ENCODE peak calls at places on chromosome 10, in nine cellular contexts. I is lower lobe of right lung; U is upper lobe of right lung; T is stimulated activated CD4-positive, alpha-beta T cell treated with anti-CD3 and anti-CD28 coated beads, Interleukin-1b, Interleukin-23, amount 100 ng/mL, for 24 hours; M is T-cell; L is WTC11; F is SW 1271; S is Calu3; K is GM06990. R is an unnamed sample.

GRCh38 chr10:11082551-11082950 is 64.9 kb downstream of the CELF2 start:
- DNase-seq in I (no peak), U (no peak), T (no peak), M (no peak), L (no peak), F (no peak), S (no peak), K (no peak), R (no peak)

GRCh38 chr10:30736685-30737232 is 107.2 kb upstream of the LYZL2 start:
- DNase-seq in I (no peak), U (no peak), T (no peak), M (no peak), L (no peak), F (peak; percentile 85), S (peak; percentile 49), K (peak; percentile 68), R (no peak)

GRCh38 chr10:60962946-60963345 is 19.0 kb upstream of the RHOBTB1 start:
- DNase-seq in I (no peak), U (no peak), T (no peak), M (no peak), L (no peak), F (no peak), S (no peak), K (no peak), R (no peak)

GRCh38 chr10:86337121-86337601 is 29.4 kb downstream of the GRID1 start:
- DNase-seq in I (peak; percentile 27), U (peak; percentile 46), T (no peak), M (no peak), L (no peak), F (no peak), S (no peak), K (no peak), R (no peak)

GRCh38 chr10:30917790-30918189 is 113.9 kb downstream of the ZNF438 start:
- DNase-seq in I (no peak), U (no peak), T (no peak), M (no peak), L (no peak), F (no peak), S (no peak), K (no peak), R (no peak)

GRCh38 chr10:126880926-126881325 is 24.3 kb upstream of the DOCK1 start:
- DNase-seq in I (no peak), U (no peak), T (no peak), M (no peak), L (no peak), F (no peak), S (no peak), K (no peak), R (no peak)

GRCh38 chr10:124033887-124034218 is 59.5 kb downstream of the CHST15 start:
- DNase-seq in I (no peak), U (peak; percentile 69), T (no peak), M (no peak), L (no peak), F (no peak), S (no peak), K (no peak), R (no peak)

GRCh38 chr10:125162181-125162906 is 2.0 kb upstream of the CTBP2 start:
- DNase-seq in I (peak; percentile 55), U (peak; percentile 72), T (no peak), M (no peak), L (peak; percentile 66), F (no peak), S (no peak), K (no peak), R (no peak)

GRCh38 chr10:86871563-86872183 is 85.7 kb downstream of the MMRN2 start:
- DNase-seq in I (no peak), U (no peak), T (no peak), M (no peak), L (no peak), F (peak; percentile 15), S (peak; percentile 15), K (no peak), R (no peak)

GRCh38 chr10:60089095-60089494 is 182.7 kb upstream of the CCDC6 start:
- DNase-seq in I (no peak), U (no peak), T (no peak), M (no peak), L (no peak), F (no peak), S (peak; percentile 50), K (no peak), R (no peak)

GRCh38 chr10:78964952-78965633 is 103.7 kb upstream of the ZMIZ1 start:
- DNase-seq in I (no peak), U (peak; percentile 72), T (no peak), M (no peak), L (peak; percentile 77), F (peak; percentile 54), S (peak; percentile 97), K (no peak), R (no peak)

GRCh38 chr10:8300925-8301707 is 246.6 kb downstream of the GATA3 start:
- DNase-seq in I (no peak), U (no peak), T (no peak), M (no peak), L (no peak), F (no peak), S (no peak), K (no peak), R (no peak)

GRCh38 chr10:21166557-21167287 is 269.6 kb upstream of the NEBL start:
- DNase-seq in I (peak; percentile 83), U (peak; percentile 86), T (no peak), M (no peak), L (no peak), F (no peak), S (no peak), K (no peak), R (no peak)

GRCh38 chr10:92575961-92576360 is 2.1 kb upstream of the IDE start:
- DNase-seq in I (no peak), U (no peak), T (no peak), M (no peak), L (no peak), F (no peak), S (no peak), K (no peak), R (no peak)

GRCh38 chr10:47330804-47331203 is 8.6 kb downstream of the GDF2 start:
- DNase-seq in I (no peak), U (peak; percentile 43), T (no peak), M (no peak), L (no peak), F (no peak), S (peak; percentile 38), K (no peak), R (no peak)

R was measured in effector CD8-positive, alpha-beta T cell.